ENCODE peak calls at places on chromosomes 13 and 19, in six cellular contexts. B, G, C, I, H and F are unnamed samples.

GRCh38 chr19:16386619-16387240 is 62.1 kb downstream of the KLF2 start:
- DNase-seq in I (peak; percentile 86), H (peak; percentile 69), G (no peak), C (peak; percentile 84), B (no peak), F (peak; percentile 2)

GRCh38 chr13:27607125-27607524 is 13.2 kb downstream of the LNX2 start:
- DNase-seq in G (no peak), C (no peak), H (no peak), I (no peak), B (no peak), F (no peak)

GRCh38 chr19:3479177-3479818 is 1.0 kb downstream of the SMIM24 start:
- DNase-seq in C (peak; percentile 63), G (no peak), B (no peak), I (peak; percentile 50), H (peak; percentile 77), F (peak; percentile 64)

GRCh38 chr19:46180701-46181385 is 32.8 kb downstream of the IGFL2 start:
- DNase-seq in I (no peak), C (no peak), G (no peak), B (no peak), H (no peak), F (no peak)

GRCh38 chr13:34578471-34578870 is 363.6 kb upstream of the NBEA start:
- DNase-seq in I (no peak), G (no peak), H (no peak), C (no peak), B (no peak), F (no peak)

GRCh38 chr19:45901432-45901903 is 945 bp downstream of the MYPOP start:
- DNase-seq in C (peak; percentile 73), H (peak; percentile 31), I (peak; percentile 41), G (no peak), B (no peak), F (peak; percentile 59)

GRCh38 chr19:16619456-16619855 is 8.5 kb downstream of the MED26 start:
- DNase-seq in H (no peak), I (no peak), G (no peak), C (no peak), B (no peak), F (no peak)

GRCh38 chr13:42040730-42041016 is 7.8 kb upstream of the DGKH start:
- DNase-seq in H (no peak), C (no peak), B (no peak), G (no peak), I (peak; percentile 21), F (no peak)

GRCh38 chr13:106393776-106394175 is 141.7 kb downstream of the EFNB2 start:
- DNase-seq in H (no peak), I (no peak), B (no peak), G (no peak), C (no peak), F (no peak)

GRCh38 chr19:58381460-58382220 is 810 bp upstream of the ZNF837 start:
- DNase-seq in G (no peak), I (no peak), C (no peak), B (no peak), H (no peak), F (no peak)

GRCh38 chr13:44618326-44618725 is 42.2 kb upstream of the TSC22D1 start:
- DNase-seq in G (no peak), B (no peak), C (no peak), H (no peak), I (no peak), F (no peak)

GRCh38 chr19:4506449-4507149 is 11.7 kb downstream of the PLIN4 start:
- DNase-seq in G (no peak), C (no peak), I (no peak), H (no peak), B (no peak), F (no peak)

GRCh38 chr13:113876341-113877148 is 12.7 kb upstream of the GAS6 start:
- DNase-seq in I (no peak), C (no peak), H (no peak), B (peak; percentile 44), G (no peak), F (no peak)

GRCh38 chr19:32870981-32871451 is 1.4 kb upstream of the SLC7A9 start:
- DNase-seq in I (no peak), H (no peak), C (no peak), G (no peak), B (peak; percentile 80), F (no peak)

GRCh38 chr19:8393871-8394250 is 3.7 kb downstream of the RAB11B start:
- DNase-seq in B (no peak), C (no peak), H (no peak), G (no peak), I (no peak), F (no peak)

GRCh38 chr19:35120492-35120891 is 4.9 kb downstream of the FXYD3 start:
- DNase-seq in C (no peak), H (no peak), B (no peak), I (no peak), G (peak; percentile 90), F (no peak)

GRCh38 chr19:39304185-39304513 is 7.9 kb downstream of the IFNL1 start:
- DNase-seq in G (no peak), I (no peak), H (no peak), C (no peak), B (no peak), F (no peak)

GRCh38 chr19:2548966-2549365 is 73.0 kb downstream of the GADD45B start:
- DNase-seq in I (no peak), B (no peak), G (no peak), C (no peak), H (no peak), F (no peak)